ENCODE peak calls at places on chromosomes 5 and 9, in nine cellular contexts. One of them, this sample, is unnamed. For H3K4me1, the result is how much of the 10 kb centered on the place peaks cover.

GRCh38 chr9:2066312-2067273 is 51.4 kb downstream of the SMARCA2 start:
- DNase-seq in esophagus squamous epithelium: no peak
- DNase-seq in HepG2: peak
- DNase-seq in stomach: no peak
- DNase-seq in uterus: no peak
- DNase-seq in adrenal gland: peak
- DNase-seq in suprapubic skin: no peak
- DNase-seq in prostate gland: peak
- DNase-seq in body of pancreas: peak
- DNase-seq in this sample: no peak

GRCh38 chr5:159735749-159736660 is 180.3 kb upstream of the ADRA1B start:
- DNase-seq in esophagus squamous epithelium: no peak
- DNase-seq in HepG2: no peak
- DNase-seq in stomach: no peak
- DNase-seq in uterus: no peak
- DNase-seq in adrenal gland: no peak
- DNase-seq in suprapubic skin: no peak
- DNase-seq in prostate gland: no peak
- DNase-seq in body of pancreas: no peak
- DNase-seq in this sample: no peak

GRCh38 chr5:96582343-96582742 is 79.8 kb upstream of the CAST start:
- DNase-seq in esophagus squamous epithelium: no peak
- DNase-seq in HepG2: no peak
- DNase-seq in stomach: no peak
- DNase-seq in uterus: no peak
- DNase-seq in adrenal gland: no peak
- DNase-seq in suprapubic skin: no peak
- DNase-seq in prostate gland: no peak
- DNase-seq in body of pancreas: no peak
- DNase-seq in this sample: no peak

GRCh38 chr5:139812836-139813805 is 17.5 kb downstream of the PSD2 start:
- DNase-seq in esophagus squamous epithelium: no peak
- DNase-seq in HepG2: no peak
- DNase-seq in stomach: no peak
- DNase-seq in uterus: no peak
- DNase-seq in adrenal gland: no peak
- DNase-seq in suprapubic skin: no peak
- DNase-seq in prostate gland: no peak
- DNase-seq in body of pancreas: no peak
- DNase-seq in this sample: no peak

GRCh38 chr5:170386743-170387142 is 2.4 kb downstream of the KCNMB1 start:
- DNase-seq in esophagus squamous epithelium: no peak
- DNase-seq in HepG2: no peak
- DNase-seq in stomach: no peak
- DNase-seq in uterus: no peak
- DNase-seq in adrenal gland: no peak
- DNase-seq in suprapubic skin: no peak
- DNase-seq in prostate gland: no peak
- DNase-seq in body of pancreas: no peak
- DNase-seq in this sample: no peak

GRCh38 chr9:35994959-35995358 is 37.0 kb upstream of the OR2S2 start:
- DNase-seq in esophagus squamous epithelium: no peak
- DNase-seq in HepG2: no peak
- DNase-seq in stomach: no peak
- DNase-seq in uterus: no peak
- DNase-seq in adrenal gland: no peak
- DNase-seq in suprapubic skin: no peak
- DNase-seq in prostate gland: no peak
- DNase-seq in body of pancreas: peak
- DNase-seq in this sample: no peak

GRCh38 chr5:125202353-125202752 is 455.9 kb upstream of the ZNF608 start:
- DNase-seq in esophagus squamous epithelium: no peak
- DNase-seq in HepG2: no peak
- DNase-seq in stomach: no peak
- DNase-seq in uterus: no peak
- DNase-seq in adrenal gland: no peak
- DNase-seq in suprapubic skin: no peak
- DNase-seq in prostate gland: no peak
- DNase-seq in body of pancreas: no peak
- DNase-seq in this sample: no peak

GRCh38 chr5:160702323-160702722 is 149.7 kb downstream of the ATP10B start:
- DNase-seq in esophagus squamous epithelium: no peak
- DNase-seq in HepG2: no peak
- DNase-seq in stomach: no peak
- DNase-seq in uterus: no peak
- DNase-seq in adrenal gland: no peak
- DNase-seq in suprapubic skin: no peak
- DNase-seq in prostate gland: no peak
- DNase-seq in body of pancreas: no peak
- DNase-seq in this sample: no peak

GRCh38 chr5:143893638-143894037 is 81.7 kb downstream of the HMHB1 start:
- DNase-seq in esophagus squamous epithelium: no peak
- DNase-seq in HepG2: no peak
- DNase-seq in stomach: no peak
- DNase-seq in uterus: no peak
- DNase-seq in adrenal gland: no peak
- DNase-seq in suprapubic skin: no peak
- DNase-seq in prostate gland: no peak
- DNase-seq in body of pancreas: no peak
- DNase-seq in this sample: no peak

GRCh38 chr5:1122511-1123284 is 10.8 kb upstream of the SLC12A7 start:
- DNase-seq in esophagus squamous epithelium: no peak
- DNase-seq in HepG2: no peak
- DNase-seq in stomach: peak
- DNase-seq in uterus: no peak
- DNase-seq in adrenal gland: no peak
- DNase-seq in suprapubic skin: no peak
- DNase-seq in prostate gland: no peak
- DNase-seq in body of pancreas: peak
- DNase-seq in this sample: peak

GRCh38 chr5:134345996-134346395 is 21.0 kb downstream of the CDKL3 start:
- DNase-seq in esophagus squamous epithelium: no peak
- DNase-seq in HepG2: no peak
- DNase-seq in stomach: no peak
- DNase-seq in uterus: no peak
- DNase-seq in adrenal gland: no peak
- DNase-seq in suprapubic skin: no peak
- DNase-seq in prostate gland: peak
- DNase-seq in body of pancreas: no peak
- DNase-seq in this sample: no peak

GRCh38 chr9:137372693-137373610 is 50.0 kb downstream of the EXD3 start:
- DNase-seq in esophagus squamous epithelium: no peak
- DNase-seq in HepG2: no peak
- DNase-seq in stomach: no peak
- DNase-seq in uterus: no peak
- DNase-seq in adrenal gland: no peak
- DNase-seq in suprapubic skin: peak
- DNase-seq in prostate gland: no peak
- DNase-seq in body of pancreas: peak
- DNase-seq in this sample: no peak

GRCh38 chr5:36691993-36692392 is 85.6 kb downstream of the SLC1A3 start:
- DNase-seq in esophagus squamous epithelium: no peak
- DNase-seq in HepG2: no peak
- DNase-seq in stomach: no peak
- DNase-seq in uterus: no peak
- DNase-seq in adrenal gland: no peak
- DNase-seq in suprapubic skin: no peak
- DNase-seq in prostate gland: no peak
- DNase-seq in body of pancreas: no peak
- DNase-seq in this sample: no peak

GRCh38 chr9:31870276-31870675 is 514.2 kb upstream of the ACO1 start:
- DNase-seq in esophagus squamous epithelium: no peak
- DNase-seq in HepG2: no peak
- DNase-seq in stomach: no peak
- DNase-seq in uterus: no peak
- DNase-seq in adrenal gland: no peak
- DNase-seq in suprapubic skin: no peak
- DNase-seq in prostate gland: no peak
- DNase-seq in body of pancreas: no peak
- DNase-seq in this sample: no peak

GRCh38 chr5:80711938-80712337 is 57.2 kb upstream of the DHFR start:
- DNase-seq in esophagus squamous epithelium: no peak
- DNase-seq in HepG2: peak
- DNase-seq in stomach: no peak
- DNase-seq in uterus: no peak
- DNase-seq in adrenal gland: no peak
- DNase-seq in suprapubic skin: no peak
- DNase-seq in prostate gland: no peak
- DNase-seq in body of pancreas: no peak
- DNase-seq in this sample: peak

GRCh38 chr5:140331638-140332037 is 14.8 kb downstream of the HBEGF start:
- DNase-seq in esophagus squamous epithelium: no peak
- DNase-seq in HepG2: no peak
- DNase-seq in stomach: no peak
- DNase-seq in uterus: no peak
- DNase-seq in adrenal gland: no peak
- DNase-seq in suprapubic skin: no peak
- DNase-seq in prostate gland: no peak
- DNase-seq in body of pancreas: no peak
- DNase-seq in this sample: no peak

GRCh38 chr9:73152445-73152844 is 780 bp downstream of the ANXA1 start:
- DNase-seq in esophagus squamous epithelium: no peak
- DNase-seq in HepG2: no peak
- DNase-seq in stomach: no peak
- DNase-seq in uterus: no peak
- DNase-seq in adrenal gland: no peak
- DNase-seq in suprapubic skin: no peak
- DNase-seq in prostate gland: no peak
- DNase-seq in body of pancreas: no peak
- DNase-seq in this sample: no peak

GRCh38 chr5:18114161-18114802 is 480.0 kb downstream of the TAF11L14 start:
- DNase-seq in esophagus squamous epithelium: no peak
- DNase-seq in HepG2: no peak
- DNase-seq in stomach: no peak
- DNase-seq in uterus: no peak
- DNase-seq in adrenal gland: no peak
- DNase-seq in suprapubic skin: no peak
- DNase-seq in prostate gland: no peak
- DNase-seq in body of pancreas: no peak
- DNase-seq in this sample: no peak

GRCh38 chr9:73684601-73685000 is 532.9 kb downstream of the ANXA1 start:
- DNase-seq in esophagus squamous epithelium: no peak
- DNase-seq in HepG2: no peak
- DNase-seq in stomach: no peak
- DNase-seq in uterus: no peak
- DNase-seq in adrenal gland: no peak
- DNase-seq in suprapubic skin: no peak
- DNase-seq in prostate gland: no peak
- DNase-seq in body of pancreas: no peak
- DNase-seq in this sample: no peak

GRCh38 chr5:72485366-72486052 is 21.7 kb downstream of the ZNF366 start:
- DNase-seq in esophagus squamous epithelium: no peak
- DNase-seq in HepG2: no peak
- DNase-seq in stomach: no peak
- DNase-seq in uterus: no peak
- DNase-seq in adrenal gland: no peak
- DNase-seq in suprapubic skin: no peak
- DNase-seq in prostate gland: peak
- DNase-seq in body of pancreas: no peak
- DNase-seq in this sample: no peak

GRCh38 chr5:158639876-158640570 is 459.7 kb downstream of the EBF1 start:
- DNase-seq in esophagus squamous epithelium: no peak
- DNase-seq in HepG2: no peak
- DNase-seq in stomach: no peak
- DNase-seq in uterus: no peak
- DNase-seq in adrenal gland: no peak
- DNase-seq in suprapubic skin: no peak
- DNase-seq in prostate gland: no peak
- DNase-seq in body of pancreas: no peak
- DNase-seq in this sample: no peak

GRCh38 chr9:89460551-89460950 is 37.4 kb downstream of the SEMA4D start:
- DNase-seq in esophagus squamous epithelium: no peak
- DNase-seq in HepG2: no peak
- DNase-seq in stomach: no peak
- DNase-seq in uterus: no peak
- DNase-seq in adrenal gland: no peak
- DNase-seq in suprapubic skin: no peak
- DNase-seq in prostate gland: no peak
- DNase-seq in body of pancreas: no peak
- DNase-seq in this sample: no peak
- H3K4me1 ChIP-seq in esophagus squamous epithelium: under half
- H3K4me1 ChIP-seq in HepG2: under half
- H3K4me1 ChIP-seq in stomach: under half
- H3K4me1 ChIP-seq in uterus: under half
- H3K4me1 ChIP-seq in adrenal gland: under half
- H3K4me1 ChIP-seq in suprapubic skin: under half
- H3K4me1 ChIP-seq in prostate gland: under half
- H3K4me1 ChIP-seq in body of pancreas: under half
- H3K4me1 ChIP-seq in this sample: under half

DNA sequence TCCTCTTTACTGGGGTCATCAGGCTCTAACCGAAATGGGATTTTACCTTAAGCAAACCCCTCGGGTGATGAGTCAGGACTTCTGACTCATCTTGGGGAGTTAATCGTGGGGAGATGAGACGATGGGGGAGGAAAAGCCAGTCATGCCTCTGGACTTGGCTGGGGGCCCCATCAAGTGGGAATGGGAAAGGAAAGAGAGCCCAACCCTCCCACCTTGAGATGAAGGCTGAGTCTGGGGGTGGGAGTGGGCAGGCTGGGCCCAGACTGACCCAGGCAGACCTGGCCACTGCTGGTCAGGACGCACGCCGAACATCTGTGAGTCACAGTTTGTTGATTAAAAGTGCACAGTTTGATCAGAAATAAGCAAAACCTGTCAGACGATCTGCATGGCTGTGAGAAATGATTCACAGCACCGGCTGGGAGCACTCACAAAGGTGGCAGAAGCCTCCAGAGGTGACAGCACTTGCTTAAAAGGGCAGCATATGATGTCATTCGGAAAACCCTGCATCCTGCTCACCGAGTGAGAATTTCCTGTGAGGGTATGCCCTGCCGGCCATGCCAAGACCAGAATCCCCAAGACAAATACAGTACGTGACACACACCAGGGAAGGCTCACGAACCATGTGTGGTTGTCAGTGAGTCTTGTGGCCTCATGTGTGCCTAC is 50.0 kb upstream of the SLC25A51 start:
- DNase-seq in esophagus squamous epithelium: no peak
- DNase-seq in HepG2: no peak
- DNase-seq in stomach: no peak
- DNase-seq in uterus: peak
- DNase-seq in adrenal gland: peak
- DNase-seq in suprapubic skin: no peak
- DNase-seq in prostate gland: no peak
- DNase-seq in body of pancreas: no peak
- DNase-seq in this sample: no peak
- TF ChIP-seq POLR2A in esophagus squamous epithelium: no peak
- TF ChIP-seq POLR2A in HepG2: no peak
- TF ChIP-seq POLR2A in stomach: no peak
- TF ChIP-seq POLR2A in uterus: no peak
- TF ChIP-seq POLR2A in adrenal gland: no peak
- TF ChIP-seq POLR2A in suprapubic skin: no peak
- TF ChIP-seq POLR2A in prostate gland: no peak
- TF ChIP-seq POLR2A in body of pancreas: no peak
- TF ChIP-seq POLR2A in this sample: no peak

GRCh38 chr5:67413749-67414148 is 217.2 kb upstream of the CD180 start:
- DNase-seq in esophagus squamous epithelium: no peak
- DNase-seq in HepG2: no peak
- DNase-seq in stomach: no peak
- DNase-seq in uterus: no peak
- DNase-seq in adrenal gland: no peak
- DNase-seq in suprapubic skin: no peak
- DNase-seq in prostate gland: no peak
- DNase-seq in body of pancreas: no peak
- DNase-seq in this sample: no peak
- TF ChIP-seq CTCF in esophagus squamous epithelium: no peak
- TF ChIP-seq CTCF in HepG2: no peak
- TF ChIP-seq CTCF in stomach: no peak
- TF ChIP-seq CTCF in uterus: no peak
- TF ChIP-seq CTCF in adrenal gland: no peak
- TF ChIP-seq CTCF in suprapubic skin: no peak
- TF ChIP-seq CTCF in prostate gland: no peak
- TF ChIP-seq CTCF in body of pancreas: no peak
- TF ChIP-seq CTCF in this sample: no peak

GRCh38 chr5:107541400-107541799 is 129.3 kb downstream of the EFNA5 start:
- DNase-seq in esophagus squamous epithelium: no peak
- DNase-seq in HepG2: no peak
- DNase-seq in stomach: no peak
- DNase-seq in uterus: no peak
- DNase-seq in adrenal gland: no peak
- DNase-seq in suprapubic skin: no peak
- DNase-seq in prostate gland: no peak
- DNase-seq in body of pancreas: no peak
- DNase-seq in this sample: no peak
- H3K4me1 ChIP-seq in esophagus squamous epithelium: under half
- H3K4me1 ChIP-seq in HepG2: under half
- H3K4me1 ChIP-seq in stomach: half or more
- H3K4me1 ChIP-seq in uterus: under half
- H3K4me1 ChIP-seq in adrenal gland: under half
- H3K4me1 ChIP-seq in suprapubic skin: under half
- H3K4me1 ChIP-seq in prostate gland: under half
- H3K4me1 ChIP-seq in body of pancreas: under half
- H3K4me1 ChIP-seq in this sample: under half